ENCODE peak calls at places on chromosomes 12 and 14, in four cellular contexts. D, C, Y and N are unnamed samples.

GRCh38 chr12:45231515-45232145 is 15.7 kb downstream of the ANO6 start:
- DNase-seq in Y (no peak), D (no peak), C (peak; percentile 65), N (no peak)

GRCh38 chr12:32208355-32208754 is 101.7 kb downstream of the BICD1 start:
- DNase-seq in D (no peak), C (no peak), Y (no peak), N (no peak)

GRCh38 chr12:51801027-51801426 is 47.5 kb downstream of the FIGNL2 start:
- DNase-seq in C (no peak), D (no peak), Y (no peak), N (no peak)

GRCh38 chr12:122460641-122461040 is 38.2 kb upstream of the CLIP1 start:
- DNase-seq in C (no peak), Y (no peak), D (no peak), N (no peak)

GRCh38 chr12:96164951-96165858 is 29.0 kb upstream of the ELK3 start:
- DNase-seq in D (no peak), Y (no peak), C (no peak), N (no peak)

GRCh38 chr12:94560416-94561221 is 89.7 kb downstream of the TMCC3 start:
- DNase-seq in Y (peak; percentile 36), D (no peak), C (no peak), N (peak; percentile 84)

GRCh38 chr12:64194333-64195149 is 27.6 kb downstream of the KICS2 start:
- DNase-seq in D (no peak), Y (no peak), C (no peak), N (no peak)

GRCh38 chr12:28390716-28391452 is 200.6 kb downstream of the CCDC91 start:
- DNase-seq in C (no peak), D (no peak), Y (no peak), N (no peak)

GRCh38 chr14:38254565-38255407 is 1.1 kb downstream of the CLEC14A start:
- DNase-seq in D (no peak), C (no peak), Y (no peak), N (no peak)

GRCh38 chr12:7190268-7191055 is 976 bp downstream of the PEX5 start:
- DNase-seq in Y (no peak), C (peak; percentile 12), D (no peak), N (peak; percentile 65)

GRCh38 chr12:30795660-30796507 is 41.1 kb upstream of the CAPRIN2 start:
- DNase-seq in D (peak; percentile 56), C (peak; percentile 48), Y (no peak), N (peak; percentile 91)

GRCh38 chr12:79765157-79765556 is 74.4 kb upstream of the PAWR start:
- DNase-seq in Y (no peak), C (no peak), D (peak; percentile 6), N (no peak)

GRCh38 chr14:88729159-88729558 is 63.6 kb downstream of the EML5 start:
- DNase-seq in C (no peak), D (no peak), Y (no peak), N (no peak)

GRCh38 chr12:128178971-128179370 is 88.0 kb upstream of the TMEM132C start:
- DNase-seq in D (no peak), C (no peak), Y (no peak), N (no peak)

DNA sequence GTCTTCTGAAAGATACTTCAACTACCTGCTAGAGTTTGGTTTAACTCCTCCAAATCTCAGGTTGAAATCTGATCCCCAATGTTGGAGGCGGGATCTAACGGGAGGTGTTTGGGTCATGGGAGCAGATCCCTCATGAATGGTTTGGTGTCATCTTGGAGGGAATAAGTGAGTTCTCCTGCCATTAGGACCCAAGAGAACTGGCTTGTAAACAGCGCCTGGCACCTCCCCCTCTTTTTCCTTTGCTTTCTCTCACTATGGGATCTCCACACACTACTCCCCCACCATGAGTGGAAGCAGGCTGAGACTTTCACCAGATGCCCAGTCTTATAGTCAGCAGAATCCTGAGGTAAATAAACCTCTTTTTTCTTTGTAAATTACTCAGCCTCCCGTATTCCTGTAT is 2.5 kb downstream of the CNIH1 start:
- DNase-seq in D (no peak), Y (no peak), C (no peak), N (peak; percentile 62)
- TF ChIP-seq CREB1 in D (no peak), Y (no peak), C (no peak), N (no peak)

GRCh38 chr14:31025335-31026075 is at the start of gene AP4S1:
- DNase-seq in Y (no peak), D (peak; percentile 42), C (peak; percentile 57), N (peak; percentile 71)

GRCh38 chr14:31024042-31024480 is 1.4 kb upstream of the AP4S1 start:
- DNase-seq in Y (no peak), C (peak; percentile 82), D (no peak), N (no peak)

GRCh38 chr14:31026076-31026394 is at the start of gene STRN3:
- DNase-seq in Y (no peak), D (no peak), C (no peak), N (no peak)

GRCh38 chr14:31026395-31027096 is 367 bp upstream of the STRN3 start:
- DNase-seq in C (peak; percentile 99), Y (peak; percentile 85), D (peak; percentile 84), N (peak; percentile 97)

DNA sequence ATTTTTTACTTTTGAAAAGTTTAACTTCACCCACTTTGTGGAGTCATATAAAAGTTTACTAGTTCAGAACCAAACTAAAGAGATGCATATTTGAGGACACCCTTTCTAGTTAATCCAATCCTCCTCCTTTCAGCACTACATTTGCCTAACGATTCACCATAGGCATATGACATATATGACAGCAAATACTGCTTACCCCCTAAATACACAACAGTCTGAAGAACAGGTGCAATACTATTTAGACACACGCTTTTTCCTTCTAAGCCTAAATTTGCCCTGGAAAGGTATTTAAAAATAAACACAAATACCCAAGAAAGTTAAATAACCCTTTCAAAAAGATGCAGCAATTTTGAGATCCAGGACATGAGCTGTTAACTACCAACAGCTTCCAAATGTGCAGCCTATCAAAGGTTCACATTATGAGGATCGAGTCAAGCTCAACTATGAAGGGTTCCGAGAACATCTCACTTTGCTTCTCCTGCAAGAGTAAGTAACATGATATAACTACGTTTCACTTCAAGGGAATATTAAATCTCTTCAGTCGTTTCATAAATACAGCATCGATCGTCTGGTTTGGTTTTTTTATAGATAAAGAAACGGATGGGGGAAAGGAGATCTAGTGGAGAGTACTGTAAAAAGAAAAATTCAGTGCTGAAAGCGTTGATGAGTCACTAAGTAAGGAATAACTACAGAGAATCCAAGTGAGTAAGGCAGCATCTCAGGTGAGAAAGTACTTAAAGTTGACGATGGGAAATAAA is 693 bp upstream of the AP4S1 start:
- DNase-seq in D (no peak), Y (no peak), C (no peak), N (no peak)
- TF ChIP-seq REST in D (no peak), Y (no peak), C (no peak), N (no peak)

GRCh38 chr14:105711058-105711620 is 184.8 kb downstream of the TMEM121 start:
- DNase-seq in C (no peak), Y (no peak), D (no peak), N (no peak)

GRCh38 chr14:105709281-105710118 is 183.1 kb downstream of the TMEM121 start:
- DNase-seq in D (no peak), Y (no peak), C (no peak), N (no peak)

GRCh38 chr14:105710119-105711057 is 184.0 kb downstream of the TMEM121 start:
- DNase-seq in Y (no peak), C (no peak), D (no peak), N (no peak)

DNA sequence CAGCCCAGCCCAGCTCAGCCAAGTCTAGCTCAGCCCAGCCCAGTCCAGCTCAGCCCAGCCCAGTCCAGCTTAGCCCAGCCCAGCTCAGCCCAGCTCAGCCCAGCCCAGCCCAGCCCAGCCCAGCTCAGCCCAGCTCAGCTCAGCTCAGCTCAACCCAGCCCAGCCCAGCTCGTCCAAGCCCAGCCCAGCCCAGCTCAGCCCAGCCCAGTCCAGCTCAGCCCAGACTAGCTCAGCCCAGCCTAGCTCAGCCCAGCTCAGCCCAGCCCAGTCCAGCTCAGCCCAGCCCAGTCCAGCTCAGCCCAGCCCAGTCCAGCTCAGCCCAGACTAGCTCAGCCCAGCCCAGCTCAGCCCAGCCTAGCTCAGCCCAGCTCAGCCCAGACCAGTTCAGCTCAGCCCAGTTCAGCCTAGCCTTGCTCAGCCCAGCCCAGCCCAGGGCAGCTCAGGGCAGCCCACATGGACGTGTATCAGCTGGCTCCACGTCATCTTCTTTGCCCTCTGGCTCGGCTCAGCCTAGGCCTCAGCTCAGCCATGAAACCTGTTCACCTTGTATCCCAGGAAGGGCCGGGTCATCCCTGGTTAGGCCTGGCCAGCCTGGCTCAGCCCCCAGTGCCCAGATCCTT is 185.6 kb downstream of the TMEM121 start:
- DNase-seq in D (no peak), Y (no peak), C (no peak), N (no peak)
- H3K4me3 ChIP-seq in D (no peak overlapping the region), Y (no peak overlapping the region), C (no peak overlapping the region), N (no peak overlapping the region)

GRCh38 chr14:68075382-68076029 is 255.9 kb downstream of the RAD51B start:
- DNase-seq in D (no peak), Y (no peak), C (peak; percentile 5), N (no peak)

GRCh38 chr14:68079941-68080697 is 260.5 kb downstream of the RAD51B start:
- DNase-seq in Y (no peak), D (no peak), C (peak; percentile 62), N (no peak)

GRCh38 chr14:68076451-68076850 is 256.9 kb downstream of the RAD51B start:
- DNase-seq in D (no peak), C (peak; percentile 5), Y (no peak), N (no peak)

DNA sequence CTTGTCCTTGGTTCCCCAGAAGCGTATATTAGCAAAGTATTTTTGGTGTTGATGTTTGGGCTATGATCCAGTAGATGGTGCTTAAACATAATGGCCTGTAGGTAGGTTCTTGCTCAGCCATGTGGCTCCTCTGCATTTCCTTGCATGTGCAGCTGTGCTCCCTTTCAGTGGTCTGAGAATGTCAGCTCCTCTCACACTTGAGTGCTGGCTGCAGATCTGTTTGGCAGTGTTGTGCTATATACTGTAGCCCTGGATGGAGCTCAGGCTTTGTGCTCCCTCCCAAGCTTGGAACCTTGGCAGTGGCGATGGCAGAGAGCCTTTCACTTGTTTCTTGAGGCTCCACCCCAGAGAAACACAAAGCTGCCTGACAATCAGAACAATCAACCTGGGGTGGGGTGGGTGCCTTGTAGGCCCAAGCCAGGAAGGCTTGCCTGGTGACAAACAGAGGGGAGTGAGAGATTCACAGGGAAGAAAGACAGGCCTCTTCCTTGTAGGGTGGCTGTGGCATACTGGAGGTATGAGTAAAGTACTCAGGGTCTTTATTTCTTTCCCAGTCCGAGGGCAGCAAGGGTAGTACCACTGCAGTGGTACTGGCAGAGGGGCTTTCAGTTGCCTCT is 255.3 kb downstream of the RAD51B start:
- DNase-seq in C (no peak), D (no peak), Y (no peak), N (no peak)
- TF ChIP-seq CREB1 in C (no peak), D (no peak), Y (no peak), N (no peak)

DNA sequence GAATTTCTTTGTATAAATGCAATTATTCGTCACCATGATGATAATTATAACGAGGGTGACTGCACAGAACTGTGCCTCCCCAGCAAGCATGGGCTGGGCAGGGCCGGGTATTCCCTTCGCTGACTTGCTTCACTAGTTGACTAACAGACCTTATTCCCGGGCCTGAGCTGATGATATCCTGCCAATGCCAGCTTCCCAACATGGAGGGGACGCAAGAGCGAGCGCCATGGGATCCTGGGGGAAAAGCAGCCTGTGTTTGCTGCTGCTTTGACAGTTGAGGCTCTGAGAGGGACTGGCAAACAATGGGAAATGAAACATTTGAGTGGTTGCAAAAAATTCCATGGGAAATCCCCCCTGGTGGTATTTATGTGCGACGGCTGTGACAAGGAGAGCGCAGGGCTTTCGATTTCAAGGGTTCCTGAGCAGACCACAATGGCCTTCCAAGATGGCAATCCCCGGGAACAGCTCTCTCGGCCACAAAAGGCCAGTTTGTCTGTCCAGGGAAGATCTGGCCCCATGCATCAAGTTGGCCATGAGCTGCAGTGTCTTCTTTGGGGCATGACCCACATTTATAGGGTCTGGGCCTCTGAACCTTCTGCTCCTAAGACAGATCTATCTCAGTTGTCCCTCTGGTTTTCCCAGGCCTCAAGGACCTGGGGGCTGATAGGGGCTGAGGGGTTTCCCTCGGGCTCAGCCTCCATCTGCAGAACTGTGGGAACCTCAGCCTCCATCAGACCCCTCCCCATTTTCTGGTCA is 21.9 kb upstream of the MAP1LC3B2 start:
- DNase-seq in Y (no peak), D (no peak), C (no peak), N (peak; percentile 45)
- TF ChIP-seq REST in Y (no peak), D (no peak), C (no peak), N (no peak)

GRCh38 chr14:99768381-99768780 is 24.8 kb upstream of the EML1 start:
- DNase-seq in Y (no peak), C (no peak), D (no peak), N (no peak)
- H3K4me3 ChIP-seq in Y (no peak overlapping the region), C (no peak overlapping the region), D (no peak overlapping the region), N (no peak overlapping the region)